ENCODE peak calls at places on chromosomes 2 and 18, in five cellular contexts. Y, M, D, S and E are unnamed samples.
A peak's percentile ranks its signal among the peaks of the same experiment; 100 is the strongest.

GRCh38 chr2:136647039-136647438 is 118.3 kb upstream of the THSD7B start:
- DNase-seq in Y (no peak), M (no peak), D (no peak), S (no peak), E (no peak)

GRCh38 chr2:36177282-36177681 is 178.3 kb upstream of the CRIM1 start:
- DNase-seq in Y (no peak), M (no peak), D (no peak), S (no peak), E (no peak)

GRCh38 chr2:185147361-185147760 is 549.0 kb downstream of the ZNF804A start:
- DNase-seq in Y (no peak), M (no peak), D (no peak), S (no peak), E (no peak)

GRCh38 chr2:142140434-142140845 is 9.6 kb upstream of the LRP1B start:
- DNase-seq in Y (peak; percentile 9), M (peak; percentile 10), D (no peak), S (peak; percentile 6), E (peak; percentile 12)

GRCh38 chr18:62844850-62845643 is 129.7 kb downstream of the PHLPP1 start:
- DNase-seq in Y (no peak), M (no peak), D (no peak), S (peak; percentile 6), E (no peak)

GRCh38 chr2:3741372-3741771 is 38.0 kb downstream of the DCDC2C start:
- DNase-seq in Y (no peak), M (no peak), D (no peak), S (no peak), E (no peak)

GRCh38 chr2:181972431-181973190 is 13.0 kb upstream of the PPP1R1C start:
- DNase-seq in Y (peak; percentile 20), M (no peak), D (no peak), S (no peak), E (no peak)

GRCh38 chr18:32893915-32894314 is 121.1 kb upstream of the KLHL14 start:
- DNase-seq in Y (no peak), M (peak; percentile 28), D (no peak), S (no peak), E (peak; percentile 45)

GRCh38 chr18:8623549-8624106 is 14.4 kb downstream of the RAB12 start:
- DNase-seq in Y (no peak), M (no peak), D (no peak), S (no peak), E (no peak)

GRCh38 chr2:341017-341542 is 53.2 kb upstream of the ALKAL2 start:
- DNase-seq in Y (no peak), M (no peak), D (no peak), S (no peak), E (no peak)

GRCh38 chr2:191539068-191539467 is 138.9 kb upstream of the NABP1 start:
- DNase-seq in Y (peak; percentile 40), M (peak; percentile 23), D (no peak), S (peak; percentile 43), E (no peak)

GRCh38 chr18:63379639-63379962 is 12.6 kb upstream of the KDSR start:
- DNase-seq in Y (peak; percentile 16), M (no peak), D (no peak), S (no peak), E (no peak)

GRCh38 chr2:156340377-156340776 is 7.9 kb upstream of the NR4A2 start:
- DNase-seq in Y (no peak), M (peak; percentile 48), D (no peak), S (peak; percentile 64), E (no peak)

GRCh38 chr2:227834423-227834822 is 20.8 kb downstream of the CCL20 start:
- DNase-seq in Y (peak; percentile 33), M (peak; percentile 54), D (no peak), S (no peak), E (no peak)

GRCh38 chr2:29522951-29523669 is 398.3 kb downstream of the ALK start:
- DNase-seq in Y (peak; percentile 86), M (peak; percentile 39), D (no peak), S (no peak), E (no peak)

GRCh38 chr2:190533175-190533967 is 1.2 kb downstream of the NEMP2 start:
- DNase-seq in Y (no peak), M (no peak), D (no peak), S (peak; percentile 24), E (no peak)

GRCh38 chr18:63202814-63203213 is 116.8 kb downstream of the BCL2 start:
- DNase-seq in Y (no peak), M (no peak), D (no peak), S (no peak), E (no peak)

GRCh38 chr18:23226386-23226785 is 91.1 kb downstream of the CABLES1 start:
- DNase-seq in Y (peak; percentile 61), M (no peak), D (no peak), S (no peak), E (no peak)

GRCh38 chr2:3282056-3282998 is 95.3 kb downstream of the EIPR1 start:
- DNase-seq in Y (peak; percentile 33), M (no peak), D (no peak), S (no peak), E (no peak)

GRCh38 chr2:112658820-112659667 is 13.3 kb downstream of the SLC20A1 start:
- DNase-seq in Y (no peak), M (peak; percentile 41), D (no peak), S (no peak), E (no peak)

GRCh38 chr2:217124050-217124449 is 264.2 kb upstream of the TNP1 start:
- DNase-seq in Y (no peak), M (no peak), D (no peak), S (no peak), E (no peak)

GRCh38 chr2:213868526-213868925 is 542.3 kb upstream of the VWC2L start:
- DNase-seq in Y (no peak), M (no peak), D (no peak), S (no peak), E (no peak)

GRCh38 chr2:20501974-20502373 is 55.1 kb downstream of the RHOB start:
- DNase-seq in Y (peak; percentile 100), M (peak; percentile 85), D (no peak), S (peak; percentile 38), E (no peak)

GRCh38 chr18:73879328-73879727 is 268.3 kb downstream of the FBXO15 start:
- DNase-seq in Y (peak; percentile 13), M (no peak), D (no peak), S (no peak), E (no peak)

GRCh38 chr2:144596074-144596871 is 76.4 kb upstream of the ZEB2 start:
- DNase-seq in Y (peak; percentile 69), M (peak; percentile 34), D (no peak), S (peak; percentile 84), E (peak; percentile 33)

GRCh38 chr2:119156891-119157773 is 1.4 kb downstream of the C1QL2 start:
- DNase-seq in Y (no peak), M (no peak), D (no peak), S (no peak), E (no peak)

GRCh38 chr2:169363570-169364150 is 1.3 kb upstream of the LRP2 start:
- DNase-seq in Y (no peak), M (peak; percentile 19), D (no peak), S (peak; percentile 16), E (no peak)

GRCh38 chr2:10454505-10454904 is 6.4 kb upstream of the ODC1 start:
- DNase-seq in Y (no peak), M (no peak), D (no peak), S (no peak), E (no peak)

DNA sequence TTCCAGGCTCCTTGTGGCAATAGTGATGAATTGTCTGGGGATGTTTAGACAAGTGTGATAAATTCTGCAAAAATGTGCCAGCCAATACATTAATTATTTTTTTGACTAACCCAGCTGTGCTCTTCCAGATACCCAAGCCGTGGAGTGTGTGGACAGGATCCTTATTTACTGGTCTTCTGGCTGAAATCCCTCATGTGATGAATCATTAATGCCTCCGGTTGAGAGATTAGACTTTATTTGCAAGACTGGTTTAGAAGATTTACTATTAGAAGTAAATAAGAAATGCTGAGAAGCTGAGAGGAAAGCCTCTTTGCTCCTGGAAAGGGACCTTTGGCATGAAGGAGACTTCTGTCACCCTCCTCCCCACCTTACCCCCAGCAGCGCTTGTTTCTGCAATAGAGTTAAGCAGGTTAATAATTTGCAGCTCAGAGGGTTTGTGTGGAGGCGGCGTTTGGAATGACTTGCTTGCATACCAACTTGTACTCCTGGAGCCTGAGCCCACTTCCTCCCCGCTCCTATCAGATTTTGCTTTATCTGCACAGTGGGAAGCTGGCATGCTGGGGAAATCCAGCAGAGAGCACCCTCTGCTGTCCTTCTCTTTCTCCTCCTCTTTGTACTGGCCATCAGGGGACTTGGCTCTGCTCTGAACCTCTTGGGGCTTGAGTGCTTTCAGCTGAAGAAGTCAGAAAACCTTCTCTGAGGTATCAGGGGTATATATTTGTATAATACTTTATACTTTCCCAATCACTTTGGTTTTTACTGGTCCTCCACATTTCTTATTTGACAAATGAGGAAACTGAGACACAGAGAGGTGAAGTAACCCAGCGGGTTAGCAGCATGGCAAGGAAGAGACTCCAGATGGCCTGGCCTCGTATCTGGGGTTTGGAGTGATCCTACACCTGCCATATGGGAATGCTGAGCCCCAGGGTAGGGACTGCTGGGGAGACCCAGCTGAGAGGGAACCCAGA is 16.3 kb downstream of the SLC3A1 start:
- DNase-seq in Y (peak; percentile 75), M (peak; percentile 99), D (no peak), S (peak; percentile 45), E (peak; percentile 95)
- H3K4me3 ChIP-seq in Y (no peak overlapping the region), M (peak overlapping the region; percentile 16), D (no peak overlapping the region), S (no peak overlapping the region), E (peak overlapping the region; percentile 12)

GRCh38 chr2:38515155-38516074 is 87.3 kb downstream of the HNRNPLL start:
- DNase-seq in Y (peak; percentile 59), M (no peak), D (no peak), S (peak; percentile 95), E (no peak)
- TF ChIP-seq MAFK in Y (peak; percentile 23), M (peak; percentile 78), D (peak; percentile 56), S (peak; percentile 95), E (peak; percentile 79)

DNA sequence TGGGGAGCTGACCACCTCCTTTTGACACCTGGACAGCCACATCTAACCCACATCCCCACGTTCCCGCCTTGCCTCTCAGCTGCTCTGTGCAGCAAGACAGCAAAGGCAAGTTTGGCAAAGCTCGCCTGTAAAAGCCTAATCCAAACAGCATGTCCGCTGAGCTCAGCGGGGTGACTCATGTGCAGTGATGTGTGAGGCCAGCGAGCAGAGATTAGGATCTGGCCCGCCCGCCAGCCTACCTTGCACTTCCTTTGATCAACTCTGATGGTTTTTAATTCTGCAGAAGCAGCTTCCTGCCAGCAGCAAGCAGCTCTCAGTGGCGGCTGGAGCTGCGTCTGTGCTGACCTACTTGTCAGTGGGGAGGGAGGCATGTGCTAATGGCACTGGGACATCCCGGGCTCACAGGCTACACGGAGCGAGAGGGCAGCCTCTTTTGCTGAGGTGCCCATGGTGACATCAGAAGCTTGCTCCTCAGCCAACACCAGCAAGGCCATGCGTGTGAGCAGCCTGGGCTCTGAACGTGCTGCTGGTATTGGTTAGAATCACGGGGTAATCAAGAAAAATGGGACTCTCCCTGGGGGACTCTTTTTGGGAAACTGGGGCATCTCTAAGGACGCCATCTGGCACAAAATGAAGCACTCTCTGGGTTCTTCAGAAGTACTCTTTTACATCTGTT is 36.0 kb upstream of the EML4 start:
- DNase-seq in Y (peak; percentile 98), M (peak; percentile 94), D (no peak), S (peak; percentile 78), E (peak; percentile 98)
- H3K4me3 ChIP-seq in Y (peak overlapping the region; percentile 0), M (peak overlapping the region; percentile 18), D (no peak overlapping the region), S (no peak overlapping the region), E (no peak overlapping the region)

GRCh38 chr18:55998071-55998522 is 410.1 kb upstream of the TCF4 start:
- DNase-seq in Y (peak; percentile 56), M (no peak), D (no peak), S (no peak), E (no peak)

GRCh38 chr18:56000041-56000440 is 412.0 kb upstream of the TCF4 start:
- DNase-seq in Y (no peak), M (no peak), D (no peak), S (no peak), E (no peak)

GRCh38 chr18:56001576-56001975 is 413.6 kb upstream of the TCF4 start:
- DNase-seq in Y (no peak), M (peak; percentile 0), D (no peak), S (no peak), E (no peak)

GRCh38 chr18:55997156-55997561 is 409.2 kb upstream of the TCF4 start:
- DNase-seq in Y (no peak), M (no peak), D (no peak), S (no peak), E (no peak)

GRCh38 chr18:55999641-56000040 is 411.6 kb upstream of the TCF4 start:
- DNase-seq in Y (no peak), M (no peak), D (no peak), S (no peak), E (no peak)
- TF ChIP-seq MAFK in Y (no peak), M (no peak), D (no peak), S (no peak), E (no peak)